ENCODE peak calls at places on chromosome 1, in four cellular contexts. T, Y, B and K are unnamed samples.

GRCh38 chr1:24830680-24831272 is 85.5 kb downstream of the CLIC4 start:
- DNase-seq in Y (peak), T (no peak), B (no peak), K (peak)

GRCh38 chr1:227729144-227729880 is 5.8 kb downstream of the JMJD4 start:
- DNase-seq in T (peak), Y (peak), B (peak), K (no peak)

GRCh38 chr1:54312874-54313316 is 93.3 kb downstream of the SSBP3 start:
- DNase-seq in B (peak), Y (no peak), T (peak), K (no peak)

GRCh38 chr1:174818951-174819350 is 180.8 kb upstream of the CACYBP start:
- DNase-seq in T (no peak), B (no peak), Y (no peak), K (peak)

GRCh38 chr1:6052543-6053205 is 7.0 kb downstream of the KCNAB2 start:
- DNase-seq in B (peak), Y (peak), T (peak), K (peak)

GRCh38 chr1:94193128-94193527 is 44.3 kb downstream of the ARHGAP29 start:
- DNase-seq in T (no peak), Y (no peak), B (no peak), K (no peak)

GRCh38 chr1:98053471-98054366 is 132.9 kb upstream of the DPYD start:
- DNase-seq in T (peak), B (peak), Y (peak), K (peak)

GRCh38 chr1:168090395-168090794 is 46.3 kb downstream of the GPR161 start:
- DNase-seq in B (no peak), Y (no peak), T (no peak), K (no peak)

GRCh38 chr1:230808268-230808872 is 60.0 kb downstream of the C1orf198 start:
- DNase-seq in Y (no peak), T (no peak), B (no peak), K (no peak)

GRCh38 chr1:215569987-215570824 is 3.1 kb downstream of the KCTD3 start:
- DNase-seq in B (no peak), T (no peak), Y (no peak), K (no peak)

GRCh38 chr1:203167026-203167912 is 8.4 kb downstream of the MYBPH start:
- DNase-seq in Y (peak), B (no peak), T (no peak), K (no peak)

GRCh38 chr1:23657659-23658275 is 33.8 kb upstream of the RPL11 start:
- DNase-seq in T (peak), B (peak), Y (peak), K (peak)

GRCh38 chr1:234530641-234531040 is 51.7 kb upstream of the TARBP1 start:
- DNase-seq in T (no peak), B (no peak), Y (no peak), K (no peak)

GRCh38 chr1:234532511-234532922 is 53.5 kb upstream of the TARBP1 start:
- DNase-seq in T (no peak), B (peak), Y (peak), K (peak)

GRCh38 chr1:234529661-234530237 is 50.8 kb upstream of the TARBP1 start:
- DNase-seq in Y (peak), T (no peak), B (no peak), K (no peak)

GRCh38 chr1:234533034-234533571 is 54.1 kb upstream of the TARBP1 start:
- DNase-seq in B (peak), Y (no peak), T (peak), K (no peak)

DNA sequence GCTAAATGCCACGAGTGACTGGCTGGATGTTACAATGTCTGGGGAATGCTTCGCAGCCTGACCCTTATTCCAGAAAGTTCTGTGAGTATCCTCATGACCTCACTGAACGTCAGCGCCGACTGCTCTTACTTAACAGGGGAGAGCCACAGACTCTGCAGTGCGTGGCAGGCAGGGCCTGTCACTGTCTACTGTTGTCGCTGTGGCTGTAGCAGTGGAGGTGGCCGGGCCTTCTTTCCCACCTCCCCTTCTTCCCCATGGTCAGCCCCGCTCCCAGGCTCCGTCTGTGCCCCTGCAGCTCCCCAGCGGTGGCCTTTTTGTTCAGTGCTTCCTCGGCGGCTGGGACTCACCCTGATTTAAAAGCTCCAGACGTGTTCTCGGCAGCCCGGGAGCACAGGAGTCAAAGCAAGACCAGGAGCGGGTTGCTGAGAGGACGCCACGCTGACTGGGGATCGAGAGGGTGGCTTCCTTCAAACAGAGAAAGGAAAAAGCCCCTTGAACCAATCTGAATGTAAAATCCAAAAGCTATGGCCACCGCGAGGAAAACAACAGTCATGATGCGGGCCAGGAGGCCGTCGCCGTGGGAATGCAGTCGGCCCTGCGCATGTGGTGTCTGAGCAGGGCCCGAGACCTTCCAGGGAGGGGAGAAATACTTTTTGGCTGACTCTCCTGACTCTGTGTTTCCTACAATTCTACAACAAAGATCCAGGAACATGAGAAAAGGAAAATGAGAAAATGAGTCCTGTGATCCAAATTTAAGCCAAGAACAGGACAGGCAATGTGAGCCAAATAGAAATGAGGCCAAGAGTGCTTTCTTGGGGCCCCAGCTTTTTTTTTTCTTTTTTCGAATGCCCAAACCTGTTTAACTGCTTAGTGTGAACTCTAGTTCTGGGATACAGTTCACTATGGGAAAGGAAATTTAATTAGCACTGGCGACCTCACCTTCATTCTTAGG is 52.5 kb upstream of the TARBP1 start:
- DNase-seq in Y (no peak), T (peak), B (peak), K (no peak)
- TF ChIP-seq POLR2A in Y (no peak), T (peak), B (peak), K (no peak)

GRCh38 chr1:153533689-153534201 is 2.0 kb downstream of the S100A6 start:
- DNase-seq in Y (no peak), T (peak), B (peak), K (peak)
- TF ChIP-seq POLR2A in Y (no peak), T (no peak), B (no peak), K (peak)

DNA sequence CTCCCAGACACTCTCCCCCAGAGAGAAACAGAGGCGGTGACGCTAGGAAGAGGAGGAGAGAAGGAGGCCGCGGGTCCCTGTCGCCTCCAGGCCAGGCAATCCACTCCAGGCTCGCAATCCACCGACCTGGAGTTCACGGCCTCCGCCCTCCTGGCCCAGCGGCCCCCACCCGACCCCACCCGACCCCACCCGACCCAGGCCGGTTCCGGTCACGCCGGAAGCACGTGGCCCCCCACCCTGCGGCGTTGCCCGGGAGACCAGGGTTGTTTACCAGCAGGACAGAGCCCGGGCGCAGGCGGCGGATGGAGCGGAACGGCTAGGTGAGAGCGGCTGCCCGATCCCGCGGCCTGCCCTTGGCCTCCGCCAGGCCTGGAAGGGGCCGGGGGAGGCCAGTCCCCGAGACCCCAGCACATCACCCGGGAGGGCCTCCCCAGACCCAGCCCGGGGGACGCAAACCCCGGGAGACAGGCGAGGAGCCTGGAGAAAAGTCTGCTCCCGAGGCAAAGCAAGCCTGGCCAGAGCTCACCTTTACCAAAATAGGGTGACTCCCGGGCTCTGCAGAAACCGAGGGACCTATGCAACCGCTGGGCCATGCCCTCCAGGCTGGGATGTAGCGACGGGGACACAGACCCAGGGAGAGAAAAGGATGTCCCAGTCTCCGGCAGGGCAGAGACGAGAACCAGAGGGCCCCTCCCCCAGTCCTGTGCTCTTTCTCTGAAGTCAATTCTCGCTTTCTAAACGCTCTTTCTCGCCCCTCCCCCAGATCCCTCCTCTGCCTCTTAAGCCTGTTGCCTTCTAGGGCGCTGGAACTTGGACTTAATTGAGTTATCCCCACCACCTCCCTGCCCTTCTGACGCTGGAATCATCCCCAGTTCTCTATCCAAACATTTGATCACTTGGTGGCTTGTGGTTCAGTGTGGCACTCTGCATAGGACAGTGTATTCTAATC is at the start of the genes PLA2G2C and UBXN10:
- DNase-seq in T (peak), Y (peak), B (peak), K (peak)
- TF ChIP-seq POLR2A in T (peak), Y (no peak), B (no peak), K (peak)

GRCh38 chr1:223765719-223766340 is 53.5 kb downstream of the CAPN2 start:
- DNase-seq in B (no peak), Y (no peak), T (no peak), K (no peak)
- TF ChIP-seq POLR2A in B (no peak), Y (no peak), T (no peak), K (no peak)

GRCh38 chr1:111618953-111619634 is 495 bp upstream of the RAP1A start:
- DNase-seq in B (no peak), Y (no peak), T (peak), K (no peak)

GRCh38 chr1:111619635-111620411 is at the start of gene RAP1A:
- DNase-seq in Y (peak), T (peak), B (peak), K (peak)

GRCh38 chr1:111612006-111612405 is 7.6 kb upstream of the RAP1A start:
- DNase-seq in B (no peak), T (no peak), Y (no peak), K (peak)

GRCh38 chr1:111618081-111618480 is 1.5 kb upstream of the RAP1A start:
- DNase-seq in T (no peak), B (no peak), Y (no peak), K (peak)

GRCh38 chr1:111615874-111616715 is 3.5 kb upstream of the RAP1A start:
- DNase-seq in Y (peak), B (no peak), T (no peak), K (no peak)
- TF ChIP-seq POLR2A in Y (no peak), B (no peak), T (no peak), K (no peak)

DNA sequence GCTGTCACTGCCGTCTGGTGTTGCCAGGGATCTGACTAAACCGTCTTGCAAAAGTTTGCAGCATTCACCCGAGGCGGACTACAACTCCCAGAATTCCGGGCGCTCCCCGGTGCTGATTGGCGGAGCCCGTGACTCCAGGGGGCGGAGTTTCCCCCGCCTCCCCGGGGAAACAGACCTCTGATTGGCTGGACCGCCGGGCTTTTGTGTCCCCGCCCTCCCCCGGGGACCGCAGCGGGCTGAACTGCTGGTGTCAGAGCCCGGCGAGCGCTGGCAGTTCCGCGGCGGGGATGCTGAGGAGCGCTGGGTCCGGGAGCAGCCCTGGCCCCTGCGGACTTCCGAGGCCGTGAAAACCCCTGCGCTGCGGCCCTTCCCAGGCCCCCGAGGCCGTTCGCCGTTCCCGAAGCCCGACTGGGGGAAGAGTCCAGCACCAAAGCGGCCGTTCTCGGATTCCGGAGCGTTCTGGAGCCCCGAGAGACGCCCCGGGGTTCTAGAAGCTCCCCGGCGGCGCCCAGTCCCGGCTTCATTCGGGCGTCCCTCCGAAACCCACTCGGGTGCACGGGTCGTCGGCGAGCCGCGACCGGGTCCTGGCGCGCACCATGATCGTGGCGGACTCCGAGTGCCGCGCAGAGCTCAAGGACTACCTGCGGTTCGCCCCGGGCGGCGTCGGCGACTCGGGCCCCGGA is at the start of gene SESN2:
- DNase-seq in B (peak), T (peak), Y (peak), K (peak)
- TF ChIP-seq POLR2A in B (peak), T (peak), Y (peak), K (peak)

DNA sequence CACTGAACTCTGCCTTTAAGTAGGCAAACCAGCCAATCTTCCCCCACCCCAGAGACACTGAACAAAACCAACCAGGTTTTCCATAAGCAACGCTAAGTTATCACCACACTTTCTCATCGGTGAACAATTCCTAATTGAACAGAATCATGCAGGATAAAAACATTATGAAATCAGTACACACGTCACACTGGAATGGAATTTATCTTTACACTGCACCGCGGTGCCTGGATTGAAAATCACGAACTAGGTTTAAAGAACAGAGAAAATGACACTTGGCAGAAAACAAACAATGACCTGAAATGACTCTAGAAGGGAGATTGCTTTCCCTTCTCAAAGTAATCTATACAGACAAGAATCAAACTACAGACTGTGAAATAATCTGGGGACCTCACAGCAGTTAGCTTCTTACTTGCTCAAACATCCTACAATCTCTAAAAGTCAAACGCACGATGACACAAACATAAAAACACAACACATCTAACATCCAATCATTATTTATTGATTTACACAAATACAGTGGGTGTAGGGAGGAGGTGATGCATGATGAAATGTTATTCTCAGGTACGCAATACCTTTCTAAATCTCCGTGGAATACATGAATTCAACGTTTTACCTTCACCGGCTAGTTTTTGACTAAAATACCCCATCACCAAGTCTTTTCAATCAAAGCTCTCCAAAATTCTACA is 1.9 kb downstream of the EIF4G3 start:
- DNase-seq in Y (no peak), T (no peak), B (no peak), K (no peak)
- TF ChIP-seq POLR2A in Y (no peak), T (no peak), B (no peak), K (no peak)

DNA sequence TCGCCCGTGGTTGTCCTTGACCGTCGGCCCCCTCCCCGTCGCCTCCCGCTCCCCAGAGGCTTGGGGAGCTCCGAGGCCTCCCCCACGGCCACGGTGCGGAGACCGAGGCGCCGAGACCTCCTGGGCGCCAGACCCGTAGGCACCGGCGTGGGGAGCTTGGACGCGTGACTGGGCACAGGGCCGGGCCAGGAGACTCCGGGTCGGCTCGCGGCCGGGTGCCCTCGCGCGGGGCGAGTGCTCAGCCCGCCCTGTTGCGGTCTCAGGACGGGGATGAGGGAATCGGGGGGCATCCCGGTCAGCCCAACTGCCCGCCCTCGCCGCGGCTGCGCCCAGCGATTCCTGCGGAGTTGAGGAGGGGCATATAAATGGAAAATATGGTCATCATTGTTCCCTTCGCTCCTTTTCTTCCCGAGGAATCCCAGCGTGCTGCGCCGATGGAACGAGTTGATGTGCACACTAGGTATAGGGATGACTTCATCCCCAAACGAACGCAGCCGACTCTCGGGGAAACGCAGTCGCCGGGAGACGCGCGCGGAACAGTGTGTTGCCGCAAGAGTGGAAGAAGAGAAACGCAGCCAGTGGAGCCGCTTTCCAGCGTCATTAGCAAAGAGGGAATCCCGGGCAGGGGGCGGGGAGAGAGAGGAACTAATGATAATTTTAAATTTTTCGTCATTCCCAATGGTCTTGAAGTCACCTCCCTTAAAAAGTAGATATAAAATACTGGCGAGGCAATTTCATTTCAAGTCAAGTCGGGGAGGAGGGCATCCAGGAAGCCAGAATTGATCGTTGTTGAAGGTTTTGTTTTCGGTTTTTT is 747 bp upstream of the ENAH start:
- DNase-seq in T (peak), B (peak), Y (peak), K (no peak)
- TF ChIP-seq POLR2A in T (peak), B (peak), Y (no peak), K (no peak)